ENCODE peak calls at places on chromosomes 7 and 10, in four cellular contexts. D is A549, V is GM12878, R is K562. Y is an unnamed sample.

GRCh38 chr7:20783131-20783715 is 3.5 kb downstream of the SP8 start:
- DNase-seq in R (no peak), D (no peak), V (no peak), Y (no peak)

GRCh38 chr7:35029311-35029710 is 8.0 kb downstream of the DPY19L1 start:
- DNase-seq in R (no peak), D (no peak), V (no peak), Y (no peak)

GRCh38 chr10:34815174-34816066 is at the start of gene PARD3:
- DNase-seq in D (peak; percentile 71), V (no peak), R (peak; percentile 60), Y (peak; percentile 38)

GRCh38 chr10:85778074-85778473 is 588.5 kb downstream of the GRID1 start:
- DNase-seq in V (no peak), R (no peak), D (no peak), Y (no peak)

GRCh38 chr10:82358486-82359097 is 483.6 kb downstream of the NRG3 start:
- DNase-seq in R (no peak), D (no peak), V (no peak), Y (no peak)

GRCh38 chr10:109895848-109896247 is 27.5 kb downstream of the XPNPEP1 start:
- DNase-seq in V (no peak), D (no peak), R (no peak), Y (no peak)

GRCh38 chr10:120428754-120429153 is 28.3 kb upstream of the PLPP4 start:
- DNase-seq in V (no peak), D (no peak), R (no peak), Y (no peak)

GRCh38 chr10:125707852-125708468 is 11.5 kb upstream of the EDRF1 start:
- DNase-seq in V (no peak), R (no peak), D (peak; percentile 50), Y (peak; percentile 46)

GRCh38 chr10:22086730-22087364 is 83.3 kb upstream of the DNAJC1 start:
- DNase-seq in V (no peak), R (peak; percentile 82), D (peak; percentile 44), Y (peak; percentile 33)

GRCh38 chr7:102169651-102170416 is 116.8 kb upstream of the SH2B2 start:
- DNase-seq in R (no peak), D (no peak), V (no peak), Y (no peak)

GRCh38 chr10:16866861-16867260 is 49.6 kb upstream of the RSU1 start:
- DNase-seq in V (no peak), R (no peak), D (no peak), Y (no peak)

GRCh38 chr7:106891545-106892410 is 26.7 kb downstream of the PIK3CG start:
- DNase-seq in D (no peak), V (no peak), R (peak; percentile 44), Y (no peak)

GRCh38 chr10:18219096-18219495 is 78.9 kb downstream of the CACNB2 start:
- DNase-seq in D (no peak), R (no peak), V (no peak), Y (no peak)

GRCh38 chr10:68560201-68560915 is at the start of gene TET1:
- DNase-seq in V (no peak), R (peak; percentile 91), D (peak; percentile 61), Y (peak; percentile 64)

GRCh38 chr10:5509691-5510090 is 10.3 kb upstream of the CALML5 start:
- DNase-seq in R (no peak), V (no peak), D (no peak), Y (no peak)

GRCh38 chr10:116395223-116395985 is 32.2 kb upstream of the PNLIPRP3 start:
- DNase-seq in D (no peak), V (no peak), R (no peak), Y (no peak)

GRCh38 chr10:6689036-6689435 is 109.0 kb upstream of the PRKCQ start:
- DNase-seq in D (no peak), R (no peak), V (no peak), Y (no peak)

GRCh38 chr10:87734987-87735827 is 75.5 kb downstream of the PAPSS2 start:
- DNase-seq in D (peak; percentile 41), V (no peak), R (peak; percentile 43), Y (peak; percentile 25)

GRCh38 chr7:5381211-5381772 is 42.3 kb downstream of the TNRC18 start:
- DNase-seq in R (peak; percentile 30), D (no peak), V (no peak), Y (no peak)

GRCh38 chr10:69359089-69360025 is 57.4 kb downstream of the TACR2 start:
- DNase-seq in V (no peak), R (no peak), D (no peak), Y (no peak)

GRCh38 chr7:116689787-116690186 is 17.8 kb downstream of the MET start:
- DNase-seq in D (no peak), R (no peak), V (no peak), Y (no peak)

GRCh38 chr10:118251791-118252190 is 90.3 kb downstream of the FAM204A start:
- DNase-seq in V (no peak), R (no peak), D (no peak), Y (no peak)

GRCh38 chr7:33774762-33775523 is 130.4 kb upstream of the BMPER start:
- DNase-seq in R (no peak), D (no peak), V (no peak), Y (no peak)

GRCh38 chr10:63388421-63389031 is 77.3 kb downstream of the JMJD1C start:
- DNase-seq in D (no peak), R (no peak), V (no peak), Y (no peak)

GRCh38 chr10:33588974-33589600 is 254.6 kb upstream of the NRP1 start:
- DNase-seq in D (no peak), R (no peak), V (no peak), Y (no peak)

GRCh38 chr7:153616808-153617207 is 435.4 kb upstream of the DPP6 start:
- DNase-seq in D (no peak), V (no peak), R (no peak), Y (no peak)

GRCh38 chr7:111108526-111108925 is 17.6 kb downstream of the LRRN3 start:
- DNase-seq in D (no peak), R (no peak), V (no peak), Y (peak; percentile 4)

GRCh38 chr7:109136893-109137292 is 567.2 kb downstream of the DNAJB9 start:
- DNase-seq in R (no peak), V (no peak), D (no peak), Y (no peak)

GRCh38 chr7:36966636-36967035 is 242.3 kb upstream of the AOAH start:
- DNase-seq in R (no peak), D (no peak), V (no peak), Y (no peak)

GRCh38 chr10:16803464-16803863 is 13.8 kb downstream of the RSU1 start:
- DNase-seq in D (no peak), V (no peak), R (no peak), Y (no peak)

GRCh38 chr7:136087881-136088280 is 110.7 kb upstream of the MTPN start:
- DNase-seq in D (no peak), R (no peak), V (no peak), Y (no peak)

GRCh38 chr7:158074896-158075632 is 512.6 kb downstream of the PTPRN2 start:
- DNase-seq in D (no peak), R (peak; percentile 12), V (no peak), Y (no peak)

GRCh38 chr7:117072620-117073118 is 119.4 kb downstream of the ST7 start:
- DNase-seq in V (no peak), R (no peak), D (no peak), Y (no peak)

DNA sequence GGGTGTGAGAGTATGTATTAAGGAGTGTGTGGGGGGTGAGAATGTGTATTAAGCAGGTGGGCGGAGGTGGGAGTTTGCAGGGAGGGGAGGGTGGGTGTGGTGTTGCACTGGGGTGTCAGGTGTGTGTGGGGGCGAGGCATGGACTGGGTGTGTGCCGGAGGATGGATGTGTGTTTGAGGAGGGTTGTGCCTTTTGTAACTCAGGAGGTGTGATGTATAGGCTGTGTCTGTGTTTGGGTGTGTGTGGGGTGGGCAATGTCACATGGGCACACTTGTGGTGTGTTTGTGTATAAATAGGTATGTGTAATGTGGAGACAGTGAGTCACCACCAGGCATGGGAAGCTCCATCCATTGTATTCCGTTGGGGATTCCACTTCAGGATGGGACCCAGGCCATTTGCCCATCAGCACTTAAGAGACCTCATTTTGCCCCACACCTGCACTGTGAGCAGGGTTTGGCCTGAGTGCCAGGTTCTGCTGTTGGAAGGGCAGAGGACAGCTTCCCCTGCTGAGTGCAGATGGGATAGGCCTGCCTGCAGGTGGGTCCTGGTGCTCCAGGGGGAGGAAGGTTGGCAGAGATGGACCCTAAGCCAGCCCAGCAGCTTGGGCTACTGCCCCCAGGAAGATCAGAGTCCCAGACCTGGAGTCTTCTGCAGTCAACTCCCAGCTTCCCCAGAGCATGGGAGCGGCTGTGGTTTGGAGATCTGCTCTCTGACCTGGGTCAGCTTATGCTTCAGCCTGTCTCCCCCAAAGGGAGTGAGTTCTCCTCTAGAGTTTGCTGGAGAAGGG is 5.9 kb downstream of the UNC5B start:
- DNase-seq in D (peak; percentile 36), R (no peak), V (no peak), Y (peak; percentile 20)
- TF ChIP-seq CHD4 in D (no peak), R (no peak), V (no peak), Y (no peak)

DNA sequence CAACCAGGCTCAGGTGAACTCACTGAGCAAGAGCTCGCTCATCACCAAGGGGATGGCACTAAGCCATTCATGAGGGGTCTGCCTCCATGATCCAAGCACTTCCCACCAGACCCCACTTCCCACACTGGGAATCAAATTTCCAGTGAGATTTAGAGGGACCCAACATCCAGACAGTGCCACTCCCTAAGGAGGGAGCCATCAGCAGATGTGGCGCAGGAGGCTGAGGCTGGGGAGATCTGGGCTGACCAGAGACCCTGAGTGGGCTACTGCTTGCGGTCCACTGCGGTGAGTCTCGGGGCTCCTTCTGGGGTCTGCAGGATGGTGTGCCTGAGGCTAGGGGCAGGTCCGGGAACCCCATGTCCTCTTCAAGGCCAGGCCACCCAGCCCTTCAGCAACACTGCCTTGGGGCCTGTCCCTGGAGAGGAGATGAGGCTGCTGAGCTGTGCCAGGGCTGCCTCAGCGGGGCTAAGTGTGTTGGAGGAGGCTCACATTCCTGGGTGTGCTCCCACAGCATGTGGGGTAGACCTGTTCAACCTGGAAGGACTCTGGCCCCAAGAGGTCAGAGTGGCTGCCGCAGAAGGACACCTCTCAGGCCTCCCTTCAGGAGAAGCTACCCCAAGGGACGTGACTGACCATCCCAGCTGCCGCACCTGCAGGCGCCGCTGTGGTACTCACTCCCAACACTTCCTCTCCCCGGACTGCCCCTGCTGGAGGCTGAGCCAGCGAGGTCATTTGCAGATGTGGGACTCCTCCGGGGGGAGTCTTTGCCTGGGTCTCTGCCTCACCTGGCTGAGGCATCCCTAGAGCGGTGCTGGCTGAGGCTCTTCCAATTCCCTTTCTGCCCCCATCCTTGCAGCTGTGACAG is 22.4 kb upstream of the PCBD1 start:
- DNase-seq in D (no peak), V (no peak), R (no peak), Y (no peak)
- TF ChIP-seq CHD4 in D (no peak), V (no peak), R (no peak), Y (no peak)

DNA sequence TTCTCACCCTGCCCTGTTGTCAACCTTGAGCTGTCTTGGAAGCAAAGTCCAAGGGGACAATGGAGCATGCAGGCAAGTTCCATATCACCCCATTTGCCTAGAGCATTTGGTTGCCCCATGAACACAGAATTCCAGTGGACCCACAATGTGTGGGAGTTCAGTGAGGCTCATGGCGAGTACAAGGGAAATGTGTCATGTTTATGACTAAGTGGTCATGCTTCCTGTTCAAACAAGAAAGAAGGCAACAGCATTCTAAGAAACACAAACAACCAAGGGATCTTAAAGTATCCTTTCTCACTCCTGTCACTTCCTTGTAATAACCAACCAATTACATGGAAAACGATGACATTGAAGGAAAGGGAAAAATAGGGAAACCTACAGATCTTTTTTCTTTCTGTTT is 513.0 kb downstream of the INHBA start:
- DNase-seq in D (peak; percentile 46), V (no peak), R (no peak), Y (no peak)
- TF ChIP-seq CHD4 in D (no peak), V (no peak), R (no peak), Y (no peak)

GRCh38 chr10:73955719-73956118 is 42.2 kb upstream of the VCL start:
- DNase-seq in V (no peak), D (no peak), R (no peak), Y (no peak)

GRCh38 chr10:73953665-73954064 is 42.7 kb downstream of the PLAU start:
- DNase-seq in D (no peak), V (no peak), R (no peak), Y (no peak)

GRCh38 chr10:73954737-73955136 is 43.2 kb upstream of the VCL start:
- DNase-seq in D (no peak), R (no peak), V (no peak), Y (no peak)

GRCh38 chr10:73956476-73957338 is 41.2 kb upstream of the VCL start:
- DNase-seq in V (peak; percentile 66), R (peak; percentile 92), D (no peak), Y (no peak)
- TF ChIP-seq CHD4 in V (no peak), R (no peak), D (no peak), Y (no peak)

Y was measured in HepG2.